ENCODE peak calls at places on chromosomes 13 and 19, in nine cellular contexts. R is astrocyte; N is neuronal stem cell; Q is dorsolateral prefrontal cortex; F is ascending aorta; I is brain microvascular endothelial cell; D is aorta; K is GM23338; S is CD4-positive, alpha-beta memory T cell. V is an unnamed sample.

GRCh38 chr19:4338441-4339350 is at the start of gene STAP2:
- DNase-seq in R (no peak), S (no peak), I (no peak), N (no peak), K (peak), D (no peak), Q (no peak), F (no peak), V (no peak)

GRCh38 chr19:22784051-22784450 is at the start of gene ZNF99:
- DNase-seq in S (no peak), D (peak), F (peak), R (no peak), N (no peak), Q (peak), I (no peak), K (no peak), V (peak)

GRCh38 chr13:19185865-19186645 is 4.4 kb upstream of the TUBA3C start:
- DNase-seq in S (no peak), I (no peak), K (no peak), F (no peak), N (no peak), R (no peak), Q (no peak), D (peak), V (peak)

GRCh38 chr13:75425216-75426009 is 56.6 kb downstream of the TBC1D4 start:
- DNase-seq in I (no peak), K (no peak), Q (no peak), N (no peak), D (no peak), S (no peak), F (no peak), R (no peak), V (no peak)

GRCh38 chr19:21084343-21084742 is 2.3 kb downstream of the ZNF714 start:
- DNase-seq in D (no peak), F (no peak), I (peak), R (peak), S (no peak), K (no peak), Q (no peak), N (no peak), V (no peak)

GRCh38 chr13:87887459-87888123 is 216.4 kb downstream of the SLITRK5 start:
- DNase-seq in S (no peak), Q (no peak), R (no peak), N (no peak), D (no peak), K (no peak), I (no peak), F (no peak), V (no peak)

GRCh38 chr13:75648446-75648845 is 12.3 kb downstream of the LMO7 start:
- DNase-seq in R (no peak), S (no peak), K (no peak), N (no peak), Q (no peak), I (no peak), F (no peak), D (no peak), V (no peak)

GRCh38 chr13:113413898-113414282 is 39.4 kb downstream of the ADPRHL1 start:
- DNase-seq in R (no peak), S (no peak), D (peak), N (no peak), I (no peak), K (no peak), Q (no peak), F (peak), V (peak)

GRCh38 chr19:35768082-35768421 is 7.3 kb upstream of the ARHGAP33 start:
- DNase-seq in N (no peak), F (no peak), D (peak), K (no peak), Q (no peak), I (no peak), S (no peak), R (no peak), V (no peak)

GRCh38 chr19:1286451-1286858 is 782 bp downstream of the EFNA2 start:
- DNase-seq in D (no peak), R (no peak), I (no peak), N (no peak), K (no peak), Q (no peak), F (no peak), S (no peak), V (no peak)
- H3K4me3 ChIP-seq in D (no peak), R (no peak), I (no peak), N (peak), K (peak), Q (peak), F (no peak), S (no peak), V (no peak)

GRCh38 chr19:6730153-6730804 is 7.1 kb downstream of the GPR108 start:
- DNase-seq in N (no peak), K (peak), F (peak), S (no peak), D (peak), Q (peak), R (no peak), I (no peak), V (no peak)
- H3K27ac ChIP-seq in N (no peak), K (peak), F (peak), S (no peak), D (no peak), Q (no peak), R (no peak), I (no peak), V (peak)

DNA sequence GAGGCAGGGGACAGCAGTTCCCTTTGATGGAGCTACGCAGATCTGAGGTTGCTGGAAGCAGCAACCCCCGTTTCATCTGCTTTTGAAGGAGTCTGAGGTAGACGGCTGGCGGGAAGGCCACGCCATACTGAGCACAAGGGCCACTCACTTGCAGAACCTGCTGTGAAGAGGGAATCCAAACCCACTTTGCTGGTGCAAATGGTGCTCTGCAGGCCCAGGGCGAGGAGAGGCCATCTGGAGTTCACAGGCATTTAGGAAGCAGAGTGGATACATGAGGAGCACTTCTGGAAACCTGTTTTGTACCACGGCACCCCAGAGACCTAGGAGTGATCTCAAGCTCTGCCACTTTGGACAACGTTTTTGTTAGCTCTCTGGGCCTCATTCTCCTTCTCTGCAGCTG is 227.8 kb downstream of the UQCRFS1 start:
- DNase-seq in D (no peak), K (no peak), Q (no peak), N (no peak), S (no peak), F (peak), R (no peak), I (no peak), V (no peak)
- H3K4me3 ChIP-seq in D (no peak), K (no peak), Q (no peak), N (no peak), S (no peak), F (no peak), R (no peak), I (no peak), V (no peak)

GRCh38 chr13:95237310-95237870 is 63.9 kb downstream of the ABCC4 start:
- DNase-seq in D (no peak), I (no peak), S (no peak), Q (no peak), R (no peak), N (no peak), F (no peak), K (no peak), V (no peak)
- H3K27ac ChIP-seq in D (no peak), I (no peak), S (no peak), Q (no peak), R (no peak), N (no peak), F (no peak), K (no peak), V (no peak)

GRCh38 chr13:50539791-50540530 is 303.5 kb downstream of the DLEU7 start:
- DNase-seq in Q (no peak), D (no peak), I (no peak), S (no peak), N (no peak), F (no peak), R (no peak), K (no peak), V (no peak)

GRCh38 chr13:50549221-50549942 is 294.1 kb downstream of the DLEU7 start:
- DNase-seq in Q (no peak), N (no peak), I (no peak), D (no peak), F (no peak), R (no peak), S (no peak), K (no peak), V (no peak)

GRCh38 chr13:50544226-50544625 is 299.3 kb downstream of the DLEU7 start:
- DNase-seq in R (no peak), Q (no peak), F (no peak), S (no peak), K (no peak), D (no peak), I (no peak), N (no peak), V (no peak)

DNA sequence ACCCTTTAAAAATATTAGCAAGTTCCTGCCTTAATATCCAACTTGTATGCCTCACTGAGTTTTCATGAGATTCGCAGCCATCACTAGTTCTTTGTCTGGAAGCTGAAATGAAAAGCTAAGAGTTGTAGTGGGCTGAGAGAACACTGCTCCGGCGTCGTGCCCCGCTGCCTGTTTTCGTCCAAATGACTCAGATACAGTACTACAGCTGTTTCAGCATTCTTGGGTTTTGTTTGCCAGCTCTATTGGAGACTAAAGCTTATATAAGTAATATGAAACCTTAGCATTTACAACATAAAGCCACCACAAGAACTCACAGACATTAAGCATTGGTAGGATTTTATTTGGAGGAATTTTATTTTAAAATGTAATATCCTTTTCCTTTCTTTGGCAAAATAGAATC is 299.7 kb downstream of the DLEU7 start:
- DNase-seq in K (peak), Q (no peak), R (peak), F (no peak), N (no peak), I (peak), S (no peak), D (peak), V (no peak)
- H3K4me3 ChIP-seq in K (peak), Q (peak), R (no peak), F (no peak), N (no peak), I (no peak), S (no peak), D (no peak), V (no peak)

GRCh38 chr19:53878786-53879144 is 3.2 kb upstream of the PRKCG start:
- DNase-seq in Q (no peak), D (no peak), N (no peak), S (no peak), I (peak), R (no peak), K (no peak), F (no peak), V (no peak)
- H3K27ac ChIP-seq in Q (no peak), D (no peak), N (no peak), S (no peak), I (peak), R (no peak), K (peak), F (no peak), V (no peak)

GRCh38 chr19:58558066-58558622 is at the start of gene UBE2M:
- DNase-seq in I (no peak), D (peak), F (peak), R (peak), Q (peak), K (peak), N (no peak), S (peak), V (peak)

GRCh38 chr19:58555920-58556632 is 1.2 kb upstream of the CHMP2A start:
- DNase-seq in F (peak), K (no peak), D (peak), I (no peak), N (no peak), Q (no peak), S (no peak), R (no peak), V (no peak)

GRCh38 chr19:58555369-58555885 is 522 bp upstream of the CHMP2A start:
- DNase-seq in R (no peak), N (no peak), F (no peak), D (peak), Q (no peak), S (no peak), I (no peak), K (no peak), V (no peak)

GRCh38 chr19:58557253-58558065 is 952 bp downstream of the UBE2M start:
- DNase-seq in D (peak), N (no peak), K (no peak), F (no peak), Q (peak), S (no peak), R (no peak), I (no peak), V (peak)

DNA sequence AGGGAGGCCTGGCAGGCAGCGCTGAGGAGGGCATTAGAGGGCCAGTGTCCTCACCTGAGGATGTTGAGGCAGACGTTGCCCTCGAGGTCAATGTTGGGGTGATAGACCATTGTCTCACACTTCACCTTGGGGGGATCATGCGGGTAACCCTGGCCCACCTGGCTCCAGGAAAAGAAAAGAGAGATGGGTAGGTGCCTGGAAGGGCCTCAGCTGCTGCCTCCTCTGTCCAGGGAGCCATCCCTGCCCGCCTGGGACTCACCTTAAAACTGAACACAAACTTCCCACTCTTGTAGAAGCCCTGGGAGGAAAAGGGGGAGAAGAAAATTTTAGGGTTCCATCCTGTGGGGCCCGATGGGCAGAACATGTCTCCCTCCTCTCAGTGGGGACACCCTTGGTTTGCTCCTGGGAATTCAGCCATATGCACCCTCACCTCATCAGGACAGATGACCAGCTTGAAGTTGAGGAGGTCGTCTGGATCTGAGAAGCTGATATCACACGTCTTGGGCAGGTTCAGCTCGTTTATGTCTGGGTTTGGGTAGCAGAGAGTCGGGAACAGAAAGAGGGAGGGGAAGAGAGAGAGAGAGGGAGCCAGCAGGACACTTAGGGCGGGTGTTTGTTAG is 1.7 kb downstream of the UBE2M start:
- DNase-seq in N (no peak), Q (peak), D (peak), K (no peak), F (no peak), I (no peak), S (no peak), R (no peak), V (no peak)
- H3K4me3 ChIP-seq in N (no peak), Q (peak), D (no peak), K (peak), F (peak), I (peak), S (no peak), R (peak), V (peak)